ENCODE peak calls at places on chromosomes 3 and 15, in four cellular contexts. O is neural progenitor cell, U is fibroblast of lung, L is DND-41. F is an unnamed sample.
A peak's percentile ranks its signal among the peaks of the same experiment; 100 is the strongest.

GRCh38 chr15:26892119-26892518 is 25.3 kb downstream of the GABRA5 start:
- DNase-seq in O (no peak), U (no peak), L (no peak), F (peak; percentile 78)

GRCh38 chr15:74531144-74531811 is 9.7 kb upstream of the ARID3B start:
- DNase-seq in O (peak; percentile 54), U (peak; percentile 98), L (no peak), F (peak; percentile 90)

GRCh38 chr3:36894924-36895323 is 49.9 kb downstream of the TRANK1 start:
- DNase-seq in O (no peak), U (no peak), L (no peak), F (no peak)

GRCh38 chr3:68793750-68794149 is 138.6 kb downstream of the TAFA4 start:
- DNase-seq in O (no peak), U (no peak), L (no peak), F (no peak)

GRCh38 chr3:152505926-152506325 is 237.2 kb downstream of the MBNL1 start:
- DNase-seq in O (no peak), U (no peak), L (no peak), F (no peak)

GRCh38 chr3:139281512-139282196 is 62.2 kb upstream of the MRPS22 start:
- DNase-seq in O (no peak), U (peak; percentile 39), L (no peak), F (no peak)

GRCh38 chr3:103218146-103218545 is 783.3 kb downstream of the ZPLD1 start:
- DNase-seq in O (no peak), U (peak; percentile 17), L (peak; percentile 46), F (no peak)

GRCh38 chr3:144394052-144394451 is 422.4 kb downstream of the DIPK2A start:
- DNase-seq in O (no peak), U (peak; percentile 17), L (no peak), F (no peak)

GRCh38 chr3:13868844-13869724 is 10.8 kb downstream of the WNT7A start:
- DNase-seq in O (no peak), U (no peak), L (no peak), F (no peak)
- TF ChIP-seq CTCF in O (no peak), U (no peak), L (no peak), F (no peak)

GRCh38 chr3:95798628-95799027 is 1015.8 kb upstream of the EPHA6 start:
- DNase-seq in O (no peak), U (no peak), L (no peak), F (no peak)
- H3K4me2 ChIP-seq in O (no peak overlapping the region), U (no peak overlapping the region), L (no peak overlapping the region), F (no peak overlapping the region)

GRCh38 chr15:57746752-57747151 is 40.2 kb downstream of the POLR2M start:
- DNase-seq in O (no peak), U (no peak), L (no peak), F (no peak)

GRCh38 chr15:57751177-57751800 is 44.8 kb downstream of the POLR2M start:
- DNase-seq in O (peak; percentile 63), U (peak; percentile 24), L (peak; percentile 20), F (peak; percentile 88)

GRCh38 chr15:57752840-57753239 is 46.3 kb downstream of the POLR2M start:
- DNase-seq in O (no peak), U (no peak), L (no peak), F (no peak)

GRCh38 chr15:57747206-57747605 is 40.7 kb downstream of the POLR2M start:
- DNase-seq in O (no peak), U (no peak), L (no peak), F (no peak)

GRCh38 chr15:57752426-57752825 is 45.9 kb downstream of the POLR2M start:
- DNase-seq in O (peak; percentile 62), U (no peak), L (no peak), F (no peak)
- TF ChIP-seq CTCF in O (peak; percentile 43), U (no peak), L (peak; percentile 16), F (peak; percentile 12)

GRCh38 chr3:73451276-73451973 is 173.3 kb downstream of the PDZRN3 start:
- DNase-seq in O (no peak), U (no peak), L (no peak), F (no peak)

GRCh38 chr3:73453676-73454075 is 171.1 kb downstream of the PDZRN3 start:
- DNase-seq in O (no peak), U (peak; percentile 91), L (no peak), F (no peak)

GRCh38 chr3:73448761-73449290 is 175.9 kb downstream of the PDZRN3 start:
- DNase-seq in O (no peak), U (no peak), L (no peak), F (no peak)

GRCh38 chr3:73449774-73450173 is 175.0 kb downstream of the PDZRN3 start:
- DNase-seq in O (no peak), U (no peak), L (no peak), F (no peak)

DNA sequence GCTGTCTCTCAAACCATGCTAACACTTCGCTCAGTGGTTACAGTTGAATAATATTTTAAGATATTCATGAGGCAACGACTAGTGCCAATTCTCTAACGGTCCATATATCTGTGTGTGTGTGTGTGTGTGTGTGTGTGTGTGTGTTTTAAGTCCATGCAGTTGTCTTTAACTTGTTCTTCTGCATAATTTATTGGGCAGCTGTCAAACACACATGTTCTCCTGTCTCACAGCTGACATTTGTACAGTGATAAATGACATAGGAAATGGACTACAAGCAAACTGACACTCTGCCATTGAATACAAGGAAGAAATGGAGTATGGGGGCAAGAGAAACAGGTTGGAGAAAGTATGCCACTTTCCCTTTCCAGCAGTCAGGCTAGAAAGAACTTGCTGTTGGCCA is 172.0 kb downstream of the PDZRN3 start:
- DNase-seq in O (no peak), U (no peak), L (no peak), F (no peak)
- H3K4me2 ChIP-seq in O (no peak overlapping the region), U (no peak overlapping the region), L (no peak overlapping the region), F (no peak overlapping the region)

GRCh38 chr15:90606641-90607040 is 76.9 kb downstream of the CRTC3 start:
- DNase-seq in O (no peak), U (no peak), L (no peak), F (no peak)

GRCh38 chr15:90599639-90600038 is 69.9 kb downstream of the CRTC3 start:
- DNase-seq in O (no peak), U (no peak), L (no peak), F (no peak)

GRCh38 chr15:90600954-90601353 is 71.2 kb downstream of the CRTC3 start:
- DNase-seq in O (no peak), U (no peak), L (no peak), F (no peak)

GRCh38 chr15:90607361-90607760 is 77.6 kb downstream of the CRTC3 start:
- DNase-seq in O (no peak), U (no peak), L (no peak), F (no peak)

DNA sequence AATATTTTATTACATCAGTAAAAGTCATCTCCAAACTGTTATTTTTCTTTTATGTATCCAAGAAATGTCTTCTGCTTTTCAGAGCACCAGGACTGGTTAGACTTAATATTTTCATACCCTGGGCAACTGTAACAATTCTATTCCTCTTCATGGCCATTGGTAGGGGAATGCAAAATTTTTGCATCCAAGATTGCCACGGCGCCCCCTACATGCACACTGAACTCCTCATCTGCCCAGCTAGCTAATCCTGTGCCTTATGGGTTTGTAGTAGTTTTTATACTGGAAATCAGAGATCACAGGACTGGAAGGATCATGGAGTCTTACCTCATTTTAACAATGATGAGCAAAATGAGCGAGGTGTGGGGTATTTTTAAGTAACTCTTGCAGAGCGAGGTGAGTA is 74.2 kb downstream of the CRTC3 start:
- DNase-seq in O (no peak), U (no peak), L (peak; percentile 30), F (no peak)
- TF ChIP-seq CTCF in O (peak; percentile 51), U (peak; percentile 58), L (peak; percentile 63), F (peak; percentile 66)

GRCh38 chr3:62587169-62587568 is 213.8 kb upstream of the FEZF2 start:
- DNase-seq in O (no peak), U (peak; percentile 89), L (no peak), F (no peak)
- H3K4me2 ChIP-seq in O (no peak overlapping the region), U (no peak overlapping the region), L (no peak overlapping the region), F (peak overlapping the region; percentile 64)